ENCODE peak calls at places on chromosomes 7 and 10, in six cellular contexts. G is hepatocyte, E is HepG2, P is MM.1S, M is K562, X is fibroblast of lung. Z is an unnamed sample. For H4K20me1, the result is how much of the 10 kb centered on the place peaks cover.

GRCh38 chr10:88108115-88108610 is 244.7 kb downstream of the PTEN start:
- DNase-seq in G (no peak), E (no peak), P (peak), X (no peak), M (no peak), Z (peak)

GRCh38 chr7:101608772-101609713 is 20.1 kb downstream of the MYL10 start:
- DNase-seq in M (no peak), P (no peak), G (peak), E (no peak), X (no peak), Z (no peak)

GRCh38 chr7:95509199-95509598 is 23.5 kb downstream of the ASB4 start:
- DNase-seq in G (peak), P (no peak), M (no peak), X (peak), E (peak), Z (peak)

GRCh38 chr10:125840955-125841354 is 17.6 kb downstream of the BCCIP start:
- DNase-seq in X (peak), M (no peak), P (no peak), G (no peak), E (no peak), Z (no peak)

GRCh38 chr10:62433181-62433692 is 59.1 kb downstream of the ZNF365 start:
- DNase-seq in M (peak), P (no peak), X (peak), G (peak), E (no peak), Z (no peak)

GRCh38 chr7:35825984-35826383 is 25.1 kb downstream of the SEPTIN7 start:
- DNase-seq in G (no peak), E (no peak), X (no peak), M (no peak), P (no peak), Z (no peak)

GRCh38 chr7:150842018-150842417 is 10.3 kb upstream of the AOC1 start:
- DNase-seq in E (no peak), M (no peak), G (no peak), P (no peak), X (no peak), Z (no peak)

GRCh38 chr7:33530664-33531063 is 374.7 kb upstream of the BMPER start:
- DNase-seq in P (no peak), E (no peak), G (no peak), X (no peak), M (no peak), Z (no peak)

GRCh38 chr7:85950418-85950817 is 693.3 kb upstream of the GRM3 start:
- DNase-seq in E (peak), G (no peak), M (no peak), X (no peak), P (no peak), Z (no peak)

GRCh38 chr7:36794689-36795088 is 70.4 kb upstream of the AOAH start:
- DNase-seq in X (no peak), G (no peak), P (peak), M (no peak), E (peak), Z (no peak)

GRCh38 chr10:77287647-77288120 is 349.9 kb downstream of the KCNMA1 start:
- DNase-seq in X (no peak), M (no peak), E (no peak), G (peak), P (no peak), Z (no peak)

GRCh38 chr7:127847641-127848040 is 183.6 kb downstream of the LRRC4 start:
- DNase-seq in M (no peak), G (no peak), E (no peak), P (no peak), X (no peak), Z (no peak)

GRCh38 chr7:127844707-127845331 is 186.4 kb downstream of the LRRC4 start:
- DNase-seq in E (no peak), X (peak), M (peak), P (no peak), G (peak), Z (no peak)

GRCh38 chr7:127845497-127846214 is 185.6 kb downstream of the LRRC4 start:
- DNase-seq in X (peak), M (no peak), E (no peak), G (no peak), P (no peak), Z (no peak)

GRCh38 chr7:127850195-127850594 is 181.0 kb downstream of the LRRC4 start:
- DNase-seq in G (no peak), M (no peak), E (no peak), X (peak), P (no peak), Z (no peak)

DNA sequence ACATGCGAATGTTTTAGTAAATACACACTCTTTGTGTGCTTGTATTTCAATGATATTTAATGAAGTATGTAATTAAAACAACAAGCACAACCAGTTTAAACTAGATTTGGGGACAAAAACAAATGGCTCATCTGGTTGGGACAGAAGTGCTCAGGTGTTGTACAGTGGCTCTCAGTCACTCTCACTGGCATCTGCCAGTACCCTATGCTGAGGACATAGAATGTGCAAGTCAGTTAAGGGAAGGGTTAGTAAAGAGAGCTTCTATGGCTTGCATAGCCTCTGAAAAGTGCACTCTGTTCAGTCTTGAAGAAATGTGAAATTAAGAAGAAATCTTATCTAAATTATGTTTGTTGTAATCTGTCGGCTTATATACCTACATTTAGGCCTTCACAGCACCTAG is 183.0 kb downstream of the LRRC4 start:
- DNase-seq in M (no peak), G (no peak), P (no peak), E (no peak), X (no peak), Z (no peak)
- H4K20me1 ChIP-seq in M (under half), G (under half), P (under half), E (under half), X (under half), Z (under half)

GRCh38 chr10:119862524-119862923 is 10.1 kb downstream of the MCMBP start:
- DNase-seq in G (no peak), E (no peak), P (no peak), M (no peak), X (no peak), Z (no peak)
- H4K20me1 ChIP-seq in G (under half), E (under half), P (half or more), M (under half), X (under half), Z (under half)

DNA sequence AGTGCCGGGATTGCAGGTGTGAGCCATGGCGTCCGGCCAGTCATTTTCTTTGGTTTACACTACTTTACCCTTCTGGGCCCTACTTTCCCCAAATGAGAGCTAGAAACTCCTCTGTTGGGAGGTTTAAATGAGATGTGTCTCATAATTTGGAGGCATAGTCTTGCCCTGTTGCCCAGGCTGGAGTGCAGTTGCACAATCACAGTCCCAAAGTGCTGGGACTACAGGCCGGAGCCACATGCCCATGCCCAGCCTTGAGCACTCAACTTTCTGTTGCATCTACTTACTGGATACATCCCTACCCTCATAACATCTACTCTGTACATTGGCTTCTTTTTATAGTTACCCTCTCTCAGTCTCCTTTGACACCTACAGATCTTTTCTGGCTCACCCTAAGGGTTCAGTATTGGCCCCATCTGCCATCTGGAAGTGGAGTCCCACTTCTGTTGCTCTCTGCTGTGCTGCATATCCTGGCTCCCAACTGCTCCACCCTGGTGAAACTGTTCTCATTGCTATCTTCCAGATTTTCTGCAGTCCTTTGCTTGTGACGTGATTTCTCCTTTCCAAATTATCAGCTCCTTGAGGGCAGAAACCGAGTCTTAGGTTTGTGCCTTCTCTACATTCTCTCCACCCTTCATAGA is 8.4 kb downstream of the EIF4H start:
- DNase-seq in M (no peak), X (no peak), E (no peak), P (no peak), G (no peak), Z (no peak)
- H4K20me1 ChIP-seq in M (half or more), X (under half), E (half or more), P (half or more), G (half or more), Z (half or more)

DNA sequence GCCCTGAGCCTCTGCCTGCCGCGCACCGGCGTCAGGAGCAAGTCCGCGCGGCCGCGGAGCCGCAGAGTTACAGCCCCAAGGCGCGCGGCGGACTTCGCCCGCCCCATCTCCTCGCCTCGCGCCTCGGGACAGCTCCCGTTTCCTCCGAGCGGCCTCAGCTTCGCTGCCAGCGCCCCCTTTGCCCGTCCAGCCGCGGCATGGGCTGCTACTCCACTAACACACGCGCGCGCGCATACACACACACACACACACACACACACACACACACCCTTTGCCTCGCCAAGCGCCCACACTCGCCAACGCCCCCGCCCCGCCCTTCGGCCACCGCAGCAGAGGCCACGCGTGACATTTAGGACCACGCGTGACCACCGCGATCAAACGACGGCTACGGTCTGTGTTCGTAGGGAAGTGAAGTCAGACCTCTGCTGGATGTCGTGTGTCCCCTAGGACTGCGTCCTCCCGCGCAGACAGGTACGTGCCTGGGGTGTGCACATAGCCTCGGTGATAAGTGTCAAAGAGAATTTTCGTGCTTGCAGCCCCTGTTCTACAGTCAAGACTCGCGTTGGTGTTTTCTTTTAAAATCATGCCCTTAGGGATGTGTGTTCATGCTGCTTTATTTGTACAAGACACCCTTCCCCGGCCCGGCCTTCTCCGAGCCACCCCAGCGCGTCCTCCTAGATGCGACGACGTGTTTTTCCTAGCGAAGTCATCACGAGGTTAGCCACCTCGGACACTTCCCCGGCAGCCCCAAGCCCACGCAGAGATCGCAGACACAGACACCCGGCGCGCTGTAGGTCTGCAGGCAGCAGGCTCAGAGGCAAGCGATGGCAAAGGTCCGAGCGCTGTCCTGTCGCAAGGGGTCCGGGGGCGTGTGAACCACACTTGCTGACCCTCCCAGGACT is 890 bp downstream of the MKX start:
- DNase-seq in P (peak), E (no peak), G (peak), X (peak), M (no peak), Z (no peak)
- H4K20me1 ChIP-seq in P (under half), E (under half), G (under half), X (under half), M (under half), Z (under half)

DNA sequence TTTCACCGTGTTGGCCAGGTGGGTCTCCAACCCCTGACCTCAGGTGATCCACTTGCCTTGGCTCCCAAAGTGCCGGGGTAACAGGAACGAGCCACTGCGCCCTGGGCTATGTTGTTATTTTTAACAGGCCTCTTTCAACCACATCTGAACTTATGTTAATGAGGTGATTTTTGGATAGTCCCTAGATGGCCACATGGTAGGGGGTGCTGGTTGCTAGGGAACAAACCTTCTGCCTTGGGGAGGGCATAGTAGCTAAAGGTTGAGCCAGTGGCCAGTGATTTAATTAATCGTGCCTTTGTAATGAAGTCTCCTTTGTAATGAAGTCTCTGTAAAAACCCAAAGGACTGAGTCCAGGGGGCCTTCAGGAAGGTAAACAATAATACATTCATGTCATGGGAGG is 9.1 kb downstream of the COMTD1 start:
- DNase-seq in X (no peak), E (no peak), P (peak), M (no peak), G (no peak), Z (no peak)
- H4K20me1 ChIP-seq in X (under half), E (under half), P (half or more), M (under half), G (under half), Z (under half)

GRCh38 chr10:44185315-44185666 is 199.6 kb downstream of the CXCL12 start:
- DNase-seq in M (no peak), P (no peak), E (no peak), X (no peak), G (no peak), Z (no peak)
- H4K20me1 ChIP-seq in M (under half), P (under half), E (under half), X (under half), G (under half), Z (under half)

DNA sequence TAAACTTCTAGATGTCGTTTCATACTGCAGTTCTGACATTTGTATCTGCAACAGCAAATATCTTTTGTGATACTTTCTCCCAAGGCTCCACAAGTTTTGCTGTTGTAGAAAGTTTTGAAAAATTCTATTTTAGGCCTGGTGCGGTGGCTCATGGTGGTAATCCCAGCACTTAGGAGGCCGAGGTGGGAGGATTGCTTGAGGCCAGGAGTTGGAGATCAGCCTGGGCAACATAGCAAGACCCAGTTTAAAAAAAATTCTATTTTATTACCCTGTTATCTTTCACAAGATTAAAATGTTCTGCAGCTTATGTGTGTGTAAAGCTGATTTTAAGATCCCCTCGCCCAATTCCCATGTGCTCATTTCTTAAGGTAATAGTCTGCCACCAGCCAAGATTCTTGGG is 1.4 kb downstream of the SND1 start:
- DNase-seq in G (no peak), E (no peak), M (no peak), X (no peak), P (no peak), Z (no peak)
- H4K20me1 ChIP-seq in G (half or more), E (under half), M (half or more), X (under half), P (under half), Z (under half)

DNA sequence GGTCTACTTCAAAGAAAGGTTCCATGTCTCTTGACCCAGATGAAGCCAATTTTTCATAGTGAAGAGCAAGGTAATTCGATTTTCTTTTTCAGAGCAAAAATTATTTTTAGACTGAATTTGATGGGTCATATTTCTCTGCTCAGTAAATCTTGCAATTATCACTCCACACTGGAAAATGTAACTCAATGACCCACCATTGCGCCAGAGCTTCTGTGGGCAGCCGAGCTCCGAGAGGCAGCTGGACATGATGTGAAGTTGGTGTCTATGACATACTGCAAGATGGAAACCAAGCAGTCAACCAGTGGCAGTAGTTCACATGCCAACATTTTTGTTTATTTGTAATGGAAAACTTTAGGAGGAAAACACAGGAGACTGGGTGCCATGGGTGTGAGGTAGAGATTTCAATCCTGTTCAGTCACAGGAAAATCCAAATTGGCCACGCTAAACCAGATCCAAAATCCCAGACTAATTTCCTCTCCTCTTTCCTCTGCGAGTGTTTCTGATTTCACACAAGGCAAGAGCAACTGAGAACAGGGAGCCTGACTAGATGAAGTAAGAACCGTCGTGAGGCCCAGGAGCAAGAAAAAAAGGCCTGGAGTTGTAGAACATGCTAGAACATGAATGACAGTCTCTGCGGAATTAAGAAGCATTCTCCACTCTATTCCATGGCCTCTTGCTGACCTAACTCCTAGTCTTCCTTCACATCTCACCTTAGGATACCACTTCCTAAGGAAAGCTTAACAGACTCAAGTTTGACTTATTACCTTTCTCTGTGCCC is 39.3 kb downstream of the CALD1 start:
- DNase-seq in G (no peak), P (no peak), E (no peak), X (no peak), M (no peak), Z (no peak)
- H4K20me1 ChIP-seq in G (under half), P (under half), E (under half), X (under half), M (under half), Z (under half)

DNA sequence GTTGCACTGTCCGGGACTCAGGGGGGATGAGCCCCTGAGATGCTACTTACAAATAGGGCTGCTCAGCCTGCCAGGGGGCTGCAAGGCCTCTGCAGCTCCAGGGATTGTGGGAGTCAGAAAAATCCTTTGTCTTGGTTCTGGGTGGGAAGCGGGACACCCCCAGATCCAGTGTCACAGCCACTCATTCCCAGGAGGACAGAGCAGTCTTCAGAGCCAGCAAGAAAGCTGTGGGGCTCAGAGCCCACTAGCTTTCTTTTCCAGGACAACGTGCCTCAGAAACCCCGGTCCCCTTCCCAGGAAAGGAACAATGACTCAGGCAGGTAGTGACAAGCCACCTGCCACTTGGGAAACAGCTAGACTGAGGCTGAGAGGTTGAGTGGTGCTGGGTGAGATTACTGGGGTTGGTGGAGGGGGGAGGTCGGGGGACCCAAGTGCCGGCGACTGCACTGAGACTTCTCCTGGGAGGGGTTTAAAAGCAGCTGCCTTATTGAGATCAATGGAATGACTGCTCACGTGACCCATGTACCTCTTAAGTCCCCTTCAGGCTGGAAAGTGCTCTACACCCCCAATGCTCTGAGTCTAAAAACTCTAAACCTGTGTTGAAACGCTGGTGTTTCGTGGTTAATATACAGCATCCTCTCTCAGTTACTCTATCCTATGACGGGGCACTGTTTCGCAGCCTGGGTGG is 123.6 kb downstream of the UBE2H start:
- DNase-seq in G (no peak), X (no peak), E (no peak), M (no peak), P (no peak), Z (no peak)
- H4K20me1 ChIP-seq in G (under half), X (under half), E (under half), M (under half), P (under half), Z (under half)

DNA sequence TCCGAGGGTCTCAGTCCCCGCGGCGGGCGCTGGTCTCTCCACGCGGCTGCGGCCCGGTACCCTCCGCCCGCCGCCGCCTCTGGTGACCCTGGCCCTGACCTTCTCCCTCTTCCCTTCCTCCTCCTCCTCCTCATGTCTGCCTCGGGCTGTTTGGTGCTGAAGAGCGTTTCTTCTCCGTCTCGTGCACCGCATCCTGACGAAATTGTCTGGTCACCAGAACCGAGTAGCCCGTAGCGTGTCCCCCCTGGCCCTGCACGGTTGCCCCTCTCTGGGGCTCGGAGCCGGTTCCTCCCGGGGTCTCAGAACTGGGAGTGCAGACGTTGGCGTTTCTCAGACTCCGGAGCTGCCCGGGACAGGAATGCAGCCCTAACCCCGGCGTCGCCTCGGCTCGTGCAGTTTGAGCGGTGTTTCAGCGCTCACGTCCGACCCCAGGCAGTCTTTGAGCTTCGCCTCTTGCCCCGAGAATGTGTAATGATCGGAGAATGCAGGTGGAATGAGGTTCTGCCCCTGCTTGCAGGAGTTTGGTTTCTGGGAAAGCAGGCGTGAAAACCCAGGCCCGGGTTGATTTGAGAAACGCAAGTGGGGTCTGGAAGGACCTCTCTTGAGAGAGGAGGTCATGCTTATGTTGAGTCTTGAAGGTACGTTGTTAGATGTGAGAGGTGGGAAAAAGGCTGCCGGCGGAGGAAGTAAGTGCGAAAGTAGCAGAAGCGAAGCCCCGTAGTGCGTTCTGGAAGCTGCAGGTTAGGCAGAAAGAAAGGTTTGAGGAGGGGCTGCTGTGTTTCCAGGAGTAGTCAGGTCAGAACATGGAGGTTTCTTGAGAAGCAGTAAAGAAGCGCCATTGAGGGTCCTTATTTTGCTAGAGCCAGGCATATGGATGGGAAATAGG is 743 bp downstream of the RBM17 start:
- DNase-seq in P (peak), X (peak), E (peak), G (peak), M (no peak), Z (peak)
- H4K20me1 ChIP-seq in P (under half), X (under half), E (under half), G (under half), M (under half), Z (under half)

Z was measured in OCI-LY7.